ENCODE peak calls at places on chromosomes 11 and 22, in nine cellular contexts. L is AG09319; F is body of pancreas; V is activated CD4-positive, CD25-positive, alpha-beta regulatory T cell; H is RWPE1; J is ecto neural progenitor cell; X is HFFc6; D is NCI-H2171; P is AG10803. Z is an unnamed sample.
A peak's percentile ranks its signal among the peaks of the same experiment; 100 is the strongest.

GRCh38 chr11:47004595-47005033 is 68.1 kb downstream of the CSTPP1 start:
- DNase-seq in L (peak; percentile 92), F (peak; percentile 84), V (no peak), H (no peak), J (no peak), X (peak; percentile 93), D (no peak), P (peak; percentile 98), Z (peak; percentile 84)

GRCh38 chr11:84890706-84891105 is 736.4 kb downstream of the DLG2 start:
- DNase-seq in L (no peak), F (no peak), V (no peak), H (no peak), J (peak; percentile 71), X (no peak), D (no peak), P (no peak), Z (no peak)

GRCh38 chr11:11588890-11589289 is 32.9 kb downstream of the GALNT18 start:
- DNase-seq in L (no peak), F (no peak), V (no peak), H (no peak), J (peak; percentile 28), X (no peak), D (no peak), P (no peak), Z (no peak)

GRCh38 chr11:34652191-34652958 is 31.5 kb downstream of the EHF start:
- DNase-seq in L (no peak), F (no peak), V (no peak), H (no peak), J (no peak), X (no peak), D (no peak), P (no peak), Z (no peak)

GRCh38 chr22:33883961-33884808 is 36.1 kb downstream of the LARGE1 start:
- DNase-seq in L (no peak), F (no peak), V (no peak), H (no peak), J (no peak), X (no peak), D (no peak), P (no peak), Z (no peak)

GRCh38 chr11:118401880-118402590 is 629 bp downstream of the ATP5MG start:
- DNase-seq in L (peak; percentile 57), F (no peak), V (no peak), H (peak; percentile 64), J (no peak), X (peak; percentile 88), D (no peak), P (peak; percentile 89), Z (no peak)

GRCh38 chr11:2724653-2725366 is 25.0 kb upstream of the KCNQ1OT1 start:
- DNase-seq in L (no peak), F (peak; percentile 49), V (no peak), H (no peak), J (no peak), X (no peak), D (no peak), P (peak; percentile 18), Z (no peak)

GRCh38 chr11:114163231-114163631 is 103.7 kb downstream of the ZBTB16 start:
- DNase-seq in L (no peak), F (no peak), V (no peak), H (peak; percentile 77), J (no peak), X (no peak), D (no peak), P (peak; percentile 68), Z (no peak)

GRCh38 chr22:20638143-20638870 is 130.9 kb downstream of the MED15 start:
- DNase-seq in L (no peak), F (peak; percentile 38), V (no peak), H (no peak), J (no peak), X (no peak), D (no peak), P (no peak), Z (no peak)

GRCh38 chr11:131656839-131657211 is 286.4 kb downstream of the NTM start:
- DNase-seq in L (no peak), F (no peak), V (no peak), H (no peak), J (peak; percentile 67), X (no peak), D (no peak), P (no peak), Z (no peak)